ENCODE peak calls at places on chromosomes 5 and 9, in six cellular contexts. Y is ovary, K is left lung, Q is stomach, L is neural progenitor cell, X is OCI-LY7. F is an unnamed sample.

GRCh38 chr9:6873862-6874261 is 116.1 kb downstream of the KDM4C start:
- DNase-seq in Y (no peak), K (no peak), Q (no peak), L (no peak), X (no peak), F (no peak)

GRCh38 chr5:177535125-177535524 is 18.4 kb upstream of the DDX41 start:
- DNase-seq in Y (no peak), K (no peak), Q (no peak), L (no peak), X (no peak), F (no peak)

GRCh38 chr9:121561385-121562222 is 62.0 kb upstream of the GGTA1 start:
- DNase-seq in Y (no peak), K (no peak), Q (no peak), L (no peak), X (no peak), F (no peak)

GRCh38 chr5:32692066-32692746 is 18.9 kb upstream of the NPR3 start:
- DNase-seq in Y (no peak), K (no peak), Q (no peak), L (no peak), X (no peak), F (no peak)

GRCh38 chr5:81517462-81517861 is 123.5 kb upstream of the ACOT12 start:
- DNase-seq in Y (no peak), K (no peak), Q (no peak), L (no peak), X (no peak), F (no peak)

GRCh38 chr5:15835514-15835913 is 335.5 kb downstream of the FBXL7 start:
- DNase-seq in Y (no peak), K (no peak), Q (no peak), L (no peak), X (no peak), F (no peak)

GRCh38 chr9:98874721-98875255 is 67.3 kb downstream of the GALNT12 start:
- DNase-seq in Y (no peak), K (no peak), Q (no peak), L (no peak), X (no peak), F (no peak)

GRCh38 chr5:130386155-130386554 is 481.9 kb downstream of the CHSY3 start:
- DNase-seq in Y (no peak), K (no peak), Q (no peak), L (no peak), X (peak; percentile 7), F (no peak)

GRCh38 chr5:176183321-176184074 is 54.7 kb upstream of the SIMC1 start:
- DNase-seq in Y (peak; percentile 43), K (no peak), Q (no peak), L (peak; percentile 64), X (no peak), F (no peak)

GRCh38 chr5:62729662-62730061 is 151.0 kb downstream of the LRRC70 start:
- DNase-seq in Y (no peak), K (no peak), Q (no peak), L (no peak), X (no peak), F (no peak)
- H3K27ac ChIP-seq in Y (no peak overlapping the region), K (no peak overlapping the region), Q (no peak overlapping the region), L (no peak overlapping the region), X (no peak overlapping the region), F (no peak overlapping the region)

GRCh38 chr9:134721344-134721743 is 79.7 kb downstream of the COL5A1 start:
- DNase-seq in Y (no peak), K (no peak), Q (no peak), L (no peak), X (no peak), F (no peak)

GRCh38 chr9:134722120-134722701 is 80.6 kb downstream of the COL5A1 start:
- DNase-seq in Y (no peak), K (no peak), Q (no peak), L (no peak), X (no peak), F (no peak)

GRCh38 chr9:134720796-134721195 is 79.2 kb downstream of the COL5A1 start:
- DNase-seq in Y (no peak), K (no peak), Q (no peak), L (no peak), X (no peak), F (no peak)

GRCh38 chr9:134719331-134719730 is 77.7 kb downstream of the COL5A1 start:
- DNase-seq in Y (no peak), K (no peak), Q (no peak), L (no peak), X (no peak), F (no peak)

DNA sequence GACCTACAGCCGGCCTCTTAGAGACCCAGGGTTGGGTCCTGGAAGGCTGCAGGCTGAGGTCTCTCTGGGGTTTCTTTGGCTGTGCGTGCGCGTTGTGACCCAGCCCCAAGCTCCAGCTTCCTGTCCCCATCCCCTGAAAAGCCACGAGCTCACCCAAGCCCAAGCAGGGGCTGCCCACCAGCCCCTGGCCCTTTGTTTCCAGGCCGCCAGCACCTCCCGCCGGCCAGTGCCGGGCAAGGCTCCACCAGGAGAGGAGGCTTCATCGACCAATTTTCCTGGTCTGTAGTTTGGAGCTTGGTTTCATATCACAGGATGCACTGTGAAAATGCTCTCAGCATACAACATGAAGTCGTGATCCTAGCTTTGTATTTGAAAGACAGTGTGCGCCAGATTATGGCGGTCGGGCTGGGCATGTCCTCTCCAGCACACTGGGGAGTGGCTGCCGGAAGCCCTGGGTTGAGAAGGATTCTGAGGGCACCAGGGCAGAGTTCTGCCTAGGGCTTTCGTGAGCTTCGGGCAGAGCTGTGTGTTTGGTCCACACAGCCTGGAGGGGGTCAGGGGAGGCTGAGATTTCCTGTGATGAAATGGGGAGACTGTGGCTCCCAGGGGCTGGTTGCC is 78.6 kb downstream of the COL5A1 start:
- DNase-seq in Y (no peak), K (no peak), Q (no peak), L (no peak), X (no peak), F (no peak)
- H3K4me1 ChIP-seq in Y (no peaks in the 10 kb centered on the region), K (no peaks in the 10 kb centered on the region), Q (peaks cover 16% of the 10 kb centered on the region), L (no peaks in the 10 kb centered on the region), X (no peaks in the 10 kb centered on the region), F (no peaks in the 10 kb centered on the region)

DNA sequence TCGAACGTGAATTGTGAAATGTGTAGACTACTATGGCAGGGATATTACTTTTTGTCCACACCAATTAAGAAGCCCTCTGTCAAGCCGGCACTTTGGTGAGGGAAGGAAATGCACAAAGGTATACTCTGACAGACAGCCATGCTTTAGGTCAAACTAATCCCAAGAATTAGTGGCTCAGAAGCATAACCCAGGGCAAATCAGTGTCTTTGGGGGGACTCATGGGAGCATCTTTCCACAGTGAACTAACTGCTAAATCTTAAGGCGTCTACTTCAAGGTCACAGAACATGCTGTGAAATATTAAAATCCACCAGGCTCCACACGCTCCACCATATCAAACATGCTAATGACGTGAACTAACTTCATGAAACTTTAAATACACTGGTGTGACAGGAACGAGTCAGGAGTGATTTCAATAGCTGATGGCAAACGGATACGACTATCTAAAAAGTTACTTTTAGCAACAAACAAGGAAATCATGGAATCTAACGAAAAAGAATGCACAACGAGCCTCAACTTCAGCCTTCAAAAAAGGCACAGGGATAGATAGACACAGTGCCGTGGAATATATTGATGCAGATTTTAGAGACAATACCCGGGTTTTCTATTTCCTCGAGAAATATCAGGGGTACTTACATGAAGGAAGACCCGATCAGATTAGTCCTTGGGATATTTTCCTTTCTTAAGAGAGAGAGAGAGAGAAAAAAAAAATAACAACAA is 504 bp downstream of the MEF2C start:
- DNase-seq in Y (no peak), K (no peak), Q (no peak), L (no peak), X (peak; percentile 39), F (no peak)
- H3K27ac ChIP-seq in Y (peak overlapping the region; percentile 87), K (peak overlapping the region; percentile 93), Q (peak overlapping the region; percentile 91), L (no peak overlapping the region), X (peak overlapping the region; percentile 2), F (peak overlapping the region; percentile 54)

GRCh38 chr9:130191749-130192120 is 19.5 kb downstream of the NCS1 start:
- DNase-seq in Y (no peak), K (no peak), Q (no peak), L (no peak), X (no peak), F (no peak)
- H3K4me1 ChIP-seq in Y (peaks cover 20% of the 10 kb centered on the region), K (no peaks in the 10 kb centered on the region), Q (peaks cover 20% of the 10 kb centered on the region), L (peaks cover 35% of the 10 kb centered on the region), X (no peaks in the 10 kb centered on the region), F (peaks cover 33% of the 10 kb centered on the region)

F was measured in body of pancreas.